ENCODE peak calls at places on chromosome 13, in seven cellular contexts. One of them, this sample, is unnamed.

GRCh38 chr13:21616880-21617279 is 12.9 kb upstream of the MICU2 start:
- DNase-seq in stimulated activated CD4-positive, alpha-beta T cell treated with anti-CD3 and anti-CD28 coated beads, Interleukin-1b, Interleukin-23, amount 100 ng/mL, for 1 hour: no peak
- DNase-seq in suprapubic skin: no peak
- DNase-seq in hippocampal formation: no peak
- DNase-seq in GM12865: no peak
- DNase-seq in activated naive CD8-positive, alpha-beta T cell treated with anti-CD3 and anti-CD28 coated beads, Interleukin-2, amount 50 U/mL, for 24 hours: no peak
- DNase-seq in heart left ventricle: no peak
- DNase-seq in this sample: no peak

GRCh38 chr13:81577601-81578000 is 1236.7 kb upstream of the SPRY2 start:
- DNase-seq in stimulated activated CD4-positive, alpha-beta T cell treated with anti-CD3 and anti-CD28 coated beads, Interleukin-1b, Interleukin-23, amount 100 ng/mL, for 1 hour: no peak
- DNase-seq in suprapubic skin: no peak
- DNase-seq in hippocampal formation: no peak
- DNase-seq in GM12865: no peak
- DNase-seq in activated naive CD8-positive, alpha-beta T cell treated with anti-CD3 and anti-CD28 coated beads, Interleukin-2, amount 50 U/mL, for 24 hours: no peak
- DNase-seq in heart left ventricle: no peak
- DNase-seq in this sample: no peak

GRCh38 chr13:101915755-101916107 is 463.3 kb downstream of the ITGBL1 start:
- DNase-seq in stimulated activated CD4-positive, alpha-beta T cell treated with anti-CD3 and anti-CD28 coated beads, Interleukin-1b, Interleukin-23, amount 100 ng/mL, for 1 hour: no peak
- DNase-seq in suprapubic skin: no peak
- DNase-seq in hippocampal formation: no peak
- DNase-seq in GM12865: no peak
- DNase-seq in activated naive CD8-positive, alpha-beta T cell treated with anti-CD3 and anti-CD28 coated beads, Interleukin-2, amount 50 U/mL, for 24 hours: no peak
- DNase-seq in heart left ventricle: no peak
- DNase-seq in this sample: no peak

GRCh38 chr13:73248711-73249580 is 190.1 kb downstream of the KLF5 start:
- DNase-seq in stimulated activated CD4-positive, alpha-beta T cell treated with anti-CD3 and anti-CD28 coated beads, Interleukin-1b, Interleukin-23, amount 100 ng/mL, for 1 hour: no peak
- DNase-seq in suprapubic skin: no peak
- DNase-seq in hippocampal formation: no peak
- DNase-seq in GM12865: no peak
- DNase-seq in activated naive CD8-positive, alpha-beta T cell treated with anti-CD3 and anti-CD28 coated beads, Interleukin-2, amount 50 U/mL, for 24 hours: no peak
- DNase-seq in heart left ventricle: no peak
- DNase-seq in this sample: no peak

GRCh38 chr13:51258612-51259358 is 36.6 kb downstream of the FAM124A start:
- DNase-seq in stimulated activated CD4-positive, alpha-beta T cell treated with anti-CD3 and anti-CD28 coated beads, Interleukin-1b, Interleukin-23, amount 100 ng/mL, for 1 hour: no peak
- DNase-seq in suprapubic skin: no peak
- DNase-seq in hippocampal formation: no peak
- DNase-seq in GM12865: no peak
- DNase-seq in activated naive CD8-positive, alpha-beta T cell treated with anti-CD3 and anti-CD28 coated beads, Interleukin-2, amount 50 U/mL, for 24 hours: no peak
- DNase-seq in heart left ventricle: no peak
- DNase-seq in this sample: no peak

GRCh38 chr13:30181856-30182651 is 125.3 kb downstream of the KATNAL1 start:
- DNase-seq in stimulated activated CD4-positive, alpha-beta T cell treated with anti-CD3 and anti-CD28 coated beads, Interleukin-1b, Interleukin-23, amount 100 ng/mL, for 1 hour: no peak
- DNase-seq in suprapubic skin: no peak
- DNase-seq in hippocampal formation: no peak
- DNase-seq in GM12865: peak; percentile 13
- DNase-seq in activated naive CD8-positive, alpha-beta T cell treated with anti-CD3 and anti-CD28 coated beads, Interleukin-2, amount 50 U/mL, for 24 hours: no peak
- DNase-seq in heart left ventricle: no peak
- DNase-seq in this sample: no peak

GRCh38 chr13:20401958-20402856 is 123.5 kb downstream of the CRYL1 start:
- DNase-seq in stimulated activated CD4-positive, alpha-beta T cell treated with anti-CD3 and anti-CD28 coated beads, Interleukin-1b, Interleukin-23, amount 100 ng/mL, for 1 hour: no peak
- DNase-seq in suprapubic skin: no peak
- DNase-seq in hippocampal formation: no peak
- DNase-seq in GM12865: no peak
- DNase-seq in activated naive CD8-positive, alpha-beta T cell treated with anti-CD3 and anti-CD28 coated beads, Interleukin-2, amount 50 U/mL, for 24 hours: no peak
- DNase-seq in heart left ventricle: no peak
- DNase-seq in this sample: no peak

GRCh38 chr13:112618501-112618900 is 30.5 kb upstream of the TUBGCP3 start:
- DNase-seq in stimulated activated CD4-positive, alpha-beta T cell treated with anti-CD3 and anti-CD28 coated beads, Interleukin-1b, Interleukin-23, amount 100 ng/mL, for 1 hour: no peak
- DNase-seq in suprapubic skin: no peak
- DNase-seq in hippocampal formation: no peak
- DNase-seq in GM12865: no peak
- DNase-seq in activated naive CD8-positive, alpha-beta T cell treated with anti-CD3 and anti-CD28 coated beads, Interleukin-2, amount 50 U/mL, for 24 hours: no peak
- DNase-seq in heart left ventricle: no peak
- DNase-seq in this sample: no peak

GRCh38 chr13:29763426-29764180 is 86.8 kb downstream of the UBL3 start:
- DNase-seq in stimulated activated CD4-positive, alpha-beta T cell treated with anti-CD3 and anti-CD28 coated beads, Interleukin-1b, Interleukin-23, amount 100 ng/mL, for 1 hour: no peak
- DNase-seq in suprapubic skin: no peak
- DNase-seq in hippocampal formation: no peak
- DNase-seq in GM12865: peak; percentile 47
- DNase-seq in activated naive CD8-positive, alpha-beta T cell treated with anti-CD3 and anti-CD28 coated beads, Interleukin-2, amount 50 U/mL, for 24 hours: no peak
- DNase-seq in heart left ventricle: no peak
- DNase-seq in this sample: no peak

GRCh38 chr13:61316647-61317046 is 99.0 kb downstream of the PCDH20 start:
- DNase-seq in stimulated activated CD4-positive, alpha-beta T cell treated with anti-CD3 and anti-CD28 coated beads, Interleukin-1b, Interleukin-23, amount 100 ng/mL, for 1 hour: no peak
- DNase-seq in suprapubic skin: no peak
- DNase-seq in hippocampal formation: no peak
- DNase-seq in GM12865: peak; percentile 1
- DNase-seq in activated naive CD8-positive, alpha-beta T cell treated with anti-CD3 and anti-CD28 coated beads, Interleukin-2, amount 50 U/mL, for 24 hours: no peak
- DNase-seq in heart left ventricle: no peak
- DNase-seq in this sample: no peak

GRCh38 chr13:20159646-20160345 is 1.1 kb downstream of the GJA3 start:
- DNase-seq in stimulated activated CD4-positive, alpha-beta T cell treated with anti-CD3 and anti-CD28 coated beads, Interleukin-1b, Interleukin-23, amount 100 ng/mL, for 1 hour: no peak
- DNase-seq in suprapubic skin: no peak
- DNase-seq in hippocampal formation: no peak
- DNase-seq in GM12865: no peak
- DNase-seq in activated naive CD8-positive, alpha-beta T cell treated with anti-CD3 and anti-CD28 coated beads, Interleukin-2, amount 50 U/mL, for 24 hours: no peak
- DNase-seq in heart left ventricle: no peak
- DNase-seq in this sample: no peak

GRCh38 chr13:94050039-94050438 is 429.4 kb downstream of the DCT start:
- DNase-seq in stimulated activated CD4-positive, alpha-beta T cell treated with anti-CD3 and anti-CD28 coated beads, Interleukin-1b, Interleukin-23, amount 100 ng/mL, for 1 hour: no peak
- DNase-seq in suprapubic skin: no peak
- DNase-seq in hippocampal formation: no peak
- DNase-seq in GM12865: no peak
- DNase-seq in activated naive CD8-positive, alpha-beta T cell treated with anti-CD3 and anti-CD28 coated beads, Interleukin-2, amount 50 U/mL, for 24 hours: no peak
- DNase-seq in heart left ventricle: no peak
- DNase-seq in this sample: no peak

GRCh38 chr13:101267656-101268055 is 148.7 kb downstream of the NALCN start:
- DNase-seq in stimulated activated CD4-positive, alpha-beta T cell treated with anti-CD3 and anti-CD28 coated beads, Interleukin-1b, Interleukin-23, amount 100 ng/mL, for 1 hour: no peak
- DNase-seq in suprapubic skin: no peak
- DNase-seq in hippocampal formation: no peak
- DNase-seq in GM12865: no peak
- DNase-seq in activated naive CD8-positive, alpha-beta T cell treated with anti-CD3 and anti-CD28 coated beads, Interleukin-2, amount 50 U/mL, for 24 hours: no peak
- DNase-seq in heart left ventricle: no peak
- DNase-seq in this sample: no peak

GRCh38 chr13:79404985-79405384 is 1.1 kb downstream of the RBM26 start:
- DNase-seq in stimulated activated CD4-positive, alpha-beta T cell treated with anti-CD3 and anti-CD28 coated beads, Interleukin-1b, Interleukin-23, amount 100 ng/mL, for 1 hour: no peak
- DNase-seq in suprapubic skin: no peak
- DNase-seq in hippocampal formation: no peak
- DNase-seq in GM12865: peak; percentile 52
- DNase-seq in activated naive CD8-positive, alpha-beta T cell treated with anti-CD3 and anti-CD28 coated beads, Interleukin-2, amount 50 U/mL, for 24 hours: peak; percentile 36
- DNase-seq in heart left ventricle: no peak
- DNase-seq in this sample: no peak

GRCh38 chr13:114024603-114025431 is 50.9 kb upstream of the C13orf46 start:
- DNase-seq in stimulated activated CD4-positive, alpha-beta T cell treated with anti-CD3 and anti-CD28 coated beads, Interleukin-1b, Interleukin-23, amount 100 ng/mL, for 1 hour: no peak
- DNase-seq in suprapubic skin: no peak
- DNase-seq in hippocampal formation: no peak
- DNase-seq in GM12865: peak; percentile 74
- DNase-seq in activated naive CD8-positive, alpha-beta T cell treated with anti-CD3 and anti-CD28 coated beads, Interleukin-2, amount 50 U/mL, for 24 hours: no peak
- DNase-seq in heart left ventricle: no peak
- DNase-seq in this sample: no peak

This sample was measured in HEK293T.